ENCODE peak calls at places on chromosomes 6 and 20, in six cellular contexts. U, X, Q, V, I and C are unnamed samples. For H3K4me1, the result is how much of the 10 kb centered on the place peaks cover.

GRCh38 chr6:111692327-111693164 is 86.9 kb upstream of the TRAF3IP2 start:
- DNase-seq in U (no peak), X (no peak), Q (peak), V (no peak), I (no peak), C (peak)

GRCh38 chr6:167795874-167796667 is 30.6 kb upstream of the AFDN start:
- DNase-seq in U (no peak), X (peak), Q (peak), V (peak), I (no peak), C (peak)

GRCh38 chr6:23145801-23146200 is 576.4 kb downstream of the HDGFL1 start:
- DNase-seq in U (no peak), X (no peak), Q (no peak), V (no peak), I (no peak), C (no peak)

GRCh38 chr6:134482585-134483346 is 164.9 kb upstream of the SGK1 start:
- DNase-seq in U (peak), X (no peak), Q (no peak), V (no peak), I (no peak), C (no peak)

GRCh38 chr6:137040393-137040792 is 4.4 kb downstream of the IL20RA start:
- DNase-seq in U (no peak), X (no peak), Q (no peak), V (no peak), I (no peak), C (no peak)

GRCh38 chr20:13554076-13554475 is 84.7 kb downstream of the TASP1 start:
- DNase-seq in U (no peak), X (no peak), Q (no peak), V (no peak), I (no peak), C (no peak)

GRCh38 chr6:72783667-72784066 is 161.8 kb downstream of the KCNQ5 start:
- DNase-seq in U (no peak), X (no peak), Q (no peak), V (no peak), I (no peak), C (no peak)

GRCh38 chr6:34093206-34093605 is 52.7 kb downstream of the GRM4 start:
- DNase-seq in U (no peak), X (no peak), Q (no peak), V (no peak), I (no peak), C (no peak)

GRCh38 chr6:121971886-121972285 is 427.6 kb upstream of the HSF2 start:
- DNase-seq in U (no peak), X (no peak), Q (no peak), V (no peak), I (no peak), C (no peak)

GRCh38 chr6:16770701-16771569 is 9.7 kb upstream of the ATXN1 start:
- DNase-seq in U (peak), X (peak), Q (peak), V (peak), I (peak), C (peak)

GRCh38 chr6:87483929-87484328 is 11.2 kb downstream of the SLC35A1 start:
- DNase-seq in U (no peak), X (no peak), Q (no peak), V (no peak), I (no peak), C (no peak)

GRCh38 chr6:56046576-56046975 is 171.2 kb upstream of the BMP5 start:
- DNase-seq in U (peak), X (peak), Q (peak), V (peak), I (no peak), C (peak)

GRCh38 chr6:46994933-46995332 is 47.2 kb downstream of the ADGRF1 start:
- DNase-seq in U (peak), X (no peak), Q (no peak), V (no peak), I (no peak), C (no peak)

GRCh38 chr6:50124572-50124971 is 74.8 kb upstream of the DEFB112 start:
- DNase-seq in U (no peak), X (no peak), Q (no peak), V (no peak), I (no peak), C (no peak)

GRCh38 chr6:14210077-14210476 is 92.5 kb downstream of the CD83 start:
- DNase-seq in U (no peak), X (no peak), Q (no peak), V (no peak), I (no peak), C (no peak)

GRCh38 chr6:168734523-168734922 is 293.5 kb downstream of the SMOC2 start:
- DNase-seq in U (no peak), X (no peak), Q (no peak), V (no peak), I (no peak), C (no peak)

GRCh38 chr20:6576721-6577120 is 190.8 kb upstream of the BMP2 start:
- DNase-seq in U (no peak), X (no peak), Q (no peak), V (no peak), I (no peak), C (no peak)

GRCh38 chr6:21227486-21227885 is 366.1 kb upstream of the SOX4 start:
- DNase-seq in U (no peak), X (no peak), Q (no peak), V (no peak), I (no peak), C (no peak)

GRCh38 chr6:72149715-72150114 is 263.4 kb downstream of the RIMS1 start:
- DNase-seq in U (no peak), X (no peak), Q (no peak), V (no peak), I (no peak), C (no peak)

GRCh38 chr20:63315240-63315981 is 22.4 kb downstream of the COL20A1 start:
- DNase-seq in U (no peak), X (no peak), Q (no peak), V (peak), I (no peak), C (no peak)

GRCh38 chr6:20302702-20303251 is 90.5 kb upstream of the MBOAT1 start:
- DNase-seq in U (no peak), X (no peak), Q (no peak), V (no peak), I (no peak), C (no peak)

GRCh38 chr20:14401479-14402138 is 64.2 kb upstream of the FLRT3 start:
- DNase-seq in U (no peak), X (no peak), Q (no peak), V (no peak), I (no peak), C (no peak)

GRCh38 chr6:20377623-20378265 is 23.9 kb upstream of the E2F3 start:
- DNase-seq in U (peak), X (no peak), Q (no peak), V (no peak), I (no peak), C (no peak)

GRCh38 chr6:52063584-52064400 is 23.6 kb downstream of the PKHD1 start:
- DNase-seq in U (peak), X (no peak), Q (peak), V (no peak), I (no peak), C (peak)

GRCh38 chr20:47129306-47129705 is 227.2 kb downstream of the ZMYND8 start:
- DNase-seq in U (no peak), X (no peak), Q (no peak), V (no peak), I (no peak), C (no peak)

GRCh38 chr20:11740975-11741374 is 176.7 kb upstream of the BTBD3 start:
- DNase-seq in U (peak), X (no peak), Q (no peak), V (no peak), I (no peak), C (no peak)

GRCh38 chr6:118963003-118963402 is 28.0 kb upstream of the MCM9 start:
- DNase-seq in U (peak), X (no peak), Q (no peak), V (no peak), I (no peak), C (no peak)

GRCh38 chr6:75882734-75883133 is 133.7 kb downstream of the MYO6 start:
- DNase-seq in U (no peak), X (no peak), Q (no peak), V (no peak), I (no peak), C (no peak)

GRCh38 chr20:37741055-37741454 is 47.2 kb downstream of the CTNNBL1 start:
- DNase-seq in U (no peak), X (no peak), Q (no peak), V (no peak), I (no peak), C (no peak)

GRCh38 chr20:63060057-63060991 is 53.6 kb upstream of the BHLHE23 start:
- DNase-seq in U (no peak), X (peak), Q (no peak), V (peak), I (peak), C (no peak)

GRCh38 chr6:52551483-52552277 is 25.2 kb downstream of the TRAM2 start:
- DNase-seq in U (peak), X (peak), Q (peak), V (no peak), I (no peak), C (peak)

GRCh38 chr6:116210316-116210715 is 43.6 kb downstream of the TSPYL4 start:
- DNase-seq in U (no peak), X (no peak), Q (no peak), V (no peak), I (no peak), C (no peak)

GRCh38 chr6:18763086-18763485 is 375.9 kb downstream of the RNF144B start:
- DNase-seq in U (no peak), X (no peak), Q (no peak), V (no peak), I (no peak), C (no peak)

GRCh38 chr20:48002517-48002970 is 217.3 kb upstream of the SULF2 start:
- DNase-seq in U (no peak), X (no peak), Q (no peak), V (no peak), I (no peak), C (no peak)

GRCh38 chr20:9408422-9409300 is 105.7 kb upstream of the LAMP5 start:
- DNase-seq in U (peak), X (no peak), Q (no peak), V (no peak), I (no peak), C (no peak)

GRCh38 chr20:3716195-3716834 is 3.9 kb upstream of the SIGLEC1 start:
- DNase-seq in U (peak), X (no peak), Q (no peak), V (no peak), I (no peak), C (no peak)

GRCh38 chr20:58349586-58349985 is 39.4 kb upstream of the VAPB start:
- DNase-seq in U (no peak), X (no peak), Q (no peak), V (no peak), I (no peak), C (no peak)

GRCh38 chr6:125918681-125919566 is 37.6 kb upstream of the HINT3 start:
- DNase-seq in U (peak), X (no peak), Q (peak), V (no peak), I (no peak), C (no peak)
- TF ChIP-seq POLR2AphosphoS5 in U (no peak), X (no peak), Q (peak), V (no peak), I (no peak), C (peak)

GRCh38 chr6:42138190-42138589 is 4.2 kb downstream of the C6orf132 start:
- DNase-seq in U (no peak), X (no peak), Q (no peak), V (no peak), I (no peak), C (no peak)
- H3K4me1 ChIP-seq in U (under half), X (under half), Q (under half), V (under half), I (half or more), C (under half)

DNA sequence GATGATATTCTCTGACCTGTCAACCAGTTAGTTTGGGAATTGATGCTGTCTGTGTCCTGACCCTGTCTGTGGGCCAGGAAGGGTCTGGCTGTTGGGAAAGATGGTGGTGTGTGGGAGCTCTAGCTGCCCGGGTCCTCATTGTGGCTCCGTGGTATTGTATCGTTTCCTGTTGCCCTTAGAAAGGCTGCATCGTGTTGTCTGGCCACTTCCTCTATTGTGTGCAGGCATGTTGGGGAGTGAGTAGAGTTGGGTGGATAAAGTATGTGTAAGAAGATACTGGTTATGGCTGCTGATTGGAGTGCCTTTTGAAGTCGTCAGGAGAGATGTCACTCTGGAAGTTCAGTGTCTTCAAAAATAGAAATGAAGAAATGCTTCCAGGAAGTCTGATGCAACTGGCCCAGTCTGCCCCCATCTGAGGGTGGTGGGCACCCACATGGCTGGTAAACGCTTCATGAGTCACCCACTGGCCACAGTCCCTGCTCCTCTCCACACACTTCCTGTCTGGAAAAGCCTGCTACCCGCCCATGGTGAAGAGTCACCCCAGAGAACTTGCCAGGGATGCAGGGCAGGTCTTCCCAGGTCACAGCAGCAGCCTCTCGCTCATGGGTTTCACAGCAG is 27.9 kb downstream of the PPARD start:
- DNase-seq in U (peak), X (no peak), Q (peak), V (peak), I (peak), C (no peak)
- TF ChIP-seq POLR2A in U (no peak), X (no peak), Q (no peak), V (no peak), I (no peak), C (no peak)

DNA sequence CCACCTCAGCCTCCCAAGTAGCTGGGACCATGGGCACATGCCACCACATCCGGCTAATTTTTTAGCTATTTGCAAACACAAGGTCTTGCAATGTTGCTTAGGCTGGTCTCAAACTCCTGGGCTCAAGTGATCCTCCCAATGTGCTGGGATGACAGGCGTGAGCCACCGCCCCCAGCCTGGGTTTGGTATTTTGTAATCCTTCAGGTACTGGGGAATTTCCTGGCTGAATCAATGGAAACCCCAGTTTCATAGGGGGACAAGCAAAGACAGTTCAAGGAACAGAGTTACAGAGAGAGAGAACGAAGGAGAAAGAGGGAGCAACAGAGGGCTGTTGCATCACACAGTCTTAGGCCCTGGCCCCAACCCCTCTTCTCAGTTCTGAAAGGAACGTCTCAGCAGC is 35.7 kb downstream of the RAB44 start:
- DNase-seq in U (no peak), X (no peak), Q (no peak), V (peak), I (no peak), C (no peak)
- TF ChIP-seq POLR2AphosphoS5 in U (no peak), X (no peak), Q (no peak), V (no peak), I (no peak), C (no peak)

DNA sequence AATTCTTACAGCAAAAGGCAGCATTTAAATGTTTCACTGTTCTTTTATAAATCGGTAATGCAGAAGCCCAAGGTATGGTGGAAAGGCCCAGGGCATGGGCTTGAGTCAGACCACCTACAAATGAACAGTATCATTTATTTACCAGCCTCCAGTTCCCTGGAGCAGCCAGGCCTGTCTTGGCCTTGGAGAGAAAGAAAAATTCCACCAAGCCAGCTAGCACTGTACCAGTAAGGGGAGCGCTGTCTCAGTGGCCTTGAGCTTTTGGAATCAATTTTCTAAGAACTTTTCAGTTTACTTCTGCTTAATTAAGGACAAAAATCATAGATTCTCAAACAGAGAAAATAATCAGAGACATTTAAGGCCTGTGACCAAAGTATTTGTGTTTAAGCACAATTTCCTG is 12.3 kb downstream of the NAPB start:
- DNase-seq in U (no peak), X (no peak), Q (no peak), V (no peak), I (no peak), C (no peak)
- H3K4me1 ChIP-seq in U (under half), X (under half), Q (under half), V (under half), I (under half), C (under half)

GRCh38 chr6:92762414-92763374 is 656.7 kb downstream of the EPHA7 start:
- DNase-seq in U (no peak), X (no peak), Q (no peak), V (no peak), I (no peak), C (no peak)

GRCh38 chr6:92759195-92759594 is 660.2 kb downstream of the EPHA7 start:
- DNase-seq in U (no peak), X (no peak), Q (no peak), V (no peak), I (no peak), C (no peak)

GRCh38 chr6:92753956-92754355 is 665.4 kb downstream of the EPHA7 start:
- DNase-seq in U (no peak), X (no peak), Q (no peak), V (no peak), I (no peak), C (no peak)

GRCh38 chr6:92756912-92757311 is 662.4 kb downstream of the EPHA7 start:
- DNase-seq in U (no peak), X (no peak), Q (no peak), V (no peak), I (no peak), C (no peak)

GRCh38 chr6:92757926-92758325 is 661.4 kb downstream of the EPHA7 start:
- DNase-seq in U (no peak), X (no peak), Q (no peak), V (no peak), I (no peak), C (no peak)
- TF ChIP-seq POLR2A in U (no peak), X (no peak), Q (no peak), V (no peak), I (no peak), C (no peak)

DNA sequence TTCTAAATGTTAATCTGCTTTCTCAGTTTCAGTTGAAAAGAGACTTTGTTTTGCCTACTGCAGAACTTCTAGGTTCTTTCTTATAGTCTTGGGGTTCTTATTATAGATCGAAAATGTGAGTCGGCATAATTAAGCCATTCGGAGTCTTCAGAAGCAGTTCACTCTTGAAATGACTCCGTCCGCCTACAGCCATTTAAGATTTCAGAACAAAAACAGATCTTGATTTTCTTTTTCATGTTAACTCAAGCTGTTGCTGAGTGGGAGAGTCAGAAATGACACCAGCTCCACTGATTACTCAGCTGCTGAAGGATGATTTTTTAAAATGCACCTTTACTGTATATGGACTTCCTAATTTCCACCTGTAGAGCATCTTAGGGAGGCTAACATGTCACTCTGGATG is 15.9 kb downstream of the PRDM1 start:
- DNase-seq in U (no peak), X (no peak), Q (no peak), V (no peak), I (no peak), C (no peak)
- TF ChIP-seq POLR2AphosphoS5 in U (no peak), X (no peak), Q (no peak), V (no peak), I (no peak), C (no peak)

DNA sequence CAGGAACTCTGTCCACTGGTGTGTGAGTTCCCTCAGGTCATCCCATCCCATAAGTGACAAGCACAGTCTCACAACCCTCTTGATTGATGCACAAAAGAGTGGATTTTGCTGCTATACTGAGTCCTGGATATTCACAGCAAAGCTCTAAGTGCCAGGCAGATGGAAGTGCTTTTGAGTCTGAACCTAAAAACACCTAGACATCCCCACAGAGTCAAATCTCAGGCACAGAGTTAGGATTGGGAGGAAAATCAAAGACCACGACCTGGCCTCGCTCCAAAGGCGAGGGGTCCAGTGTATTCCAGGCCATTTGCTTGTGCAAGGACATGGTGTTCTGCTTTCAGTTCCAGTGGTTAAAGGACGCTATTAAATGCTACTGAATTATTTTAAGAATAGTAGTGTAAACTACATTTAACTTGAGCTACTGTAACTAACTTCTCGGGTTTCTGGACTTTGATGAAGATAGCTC is 56.8 kb downstream of the RREB1 start:
- DNase-seq in U (no peak), X (no peak), Q (no peak), V (no peak), I (no peak), C (no peak)
- H3K4me1 ChIP-seq in U (under half), X (under half), Q (half or more), V (half or more), I (half or more), C (half or more)

GRCh38 chr20:56520180-56520579 is 4.4 kb upstream of the FAM209A start:
- DNase-seq in U (no peak), X (no peak), Q (no peak), V (peak), I (peak), C (no peak)
- TF ChIP-seq POLR2A in U (no peak), X (no peak), Q (no peak), V (no peak), I (no peak), C (no peak)